ENCODE peak calls at places on chromosomes 12 and 14, in four cellular contexts. U is HepG2, O is GM12878, R is K562. W is an unnamed sample.

GRCh38 chr12:10278104-10278503 is 29.6 kb upstream of the KLRD1 start:
- DNase-seq in O (no peak), R (no peak), U (no peak), W (no peak)

GRCh38 chr12:92158711-92159534 is 13.3 kb upstream of the BTG1 start:
- DNase-seq in O (no peak), R (no peak), U (no peak), W (no peak)

GRCh38 chr12:108299980-108300696 is 39.0 kb downstream of the CMKLR1 start:
- DNase-seq in R (no peak), U (no peak), O (no peak), W (no peak)

GRCh38 chr14:95507174-95507573 is 9.3 kb downstream of the SYNE3 start:
- DNase-seq in R (peak), U (no peak), O (no peak), W (peak)

GRCh38 chr14:62103497-62103896 is 341.3 kb downstream of the SNAPC1 start:
- DNase-seq in O (no peak), R (no peak), U (no peak), W (no peak)

GRCh38 chr12:69068431-69068830 is 135.5 kb upstream of the CPM start:
- DNase-seq in U (peak), R (no peak), O (no peak), W (no peak)

GRCh38 chr12:66688836-66689439 is 10.1 kb upstream of the GRIP1 start:
- DNase-seq in U (peak), R (peak), O (no peak), W (peak)

GRCh38 chr14:90336985-90337384 is 5.2 kb upstream of the NRDE2 start:
- DNase-seq in R (no peak), U (no peak), O (no peak), W (peak)

GRCh38 chr14:100532154-100532915 is 54.9 kb downstream of the BEGAIN start:
- DNase-seq in R (no peak), U (no peak), O (no peak), W (no peak)

GRCh38 chr12:100388382-100388781 is 31.5 kb downstream of the SLC17A8 start:
- DNase-seq in U (peak), R (no peak), O (no peak), W (no peak)

GRCh38 chr14:21257395-21258193 is 11.6 kb downstream of the HNRNPC start:
- DNase-seq in U (no peak), R (no peak), O (no peak), W (no peak)

GRCh38 chr14:100854435-100854834 is 28.5 kb downstream of the MEG3 start:
- DNase-seq in U (no peak), R (no peak), O (no peak), W (no peak)

GRCh38 chr12:124592050-124592449 is 24.6 kb upstream of the NCOR2 start:
- DNase-seq in O (no peak), R (no peak), U (no peak), W (no peak)

GRCh38 chr14:48967419-48967818 is 618.8 kb downstream of the RPS29 start:
- DNase-seq in R (no peak), O (no peak), U (no peak), W (peak)

GRCh38 chr14:48957486-48957885 is 628.7 kb downstream of the RPS29 start:
- DNase-seq in R (no peak), U (no peak), O (no peak), W (no peak)

GRCh38 chr14:48963231-48963630 is 622.9 kb downstream of the RPS29 start:
- DNase-seq in O (no peak), U (peak), R (no peak), W (no peak)
- TF ChIP-seq JUND in O (no peak), U (no peak), R (no peak), W (no peak)

GRCh38 chr14:79855789-79856188 is 355.5 kb downstream of the DIO2 start:
- DNase-seq in O (no peak), R (no peak), U (no peak), W (no peak)

GRCh38 chr14:79856357-79856756 is 354.9 kb downstream of the DIO2 start:
- DNase-seq in R (no peak), O (no peak), U (no peak), W (no peak)

GRCh38 chr14:79862045-79862444 is 349.3 kb downstream of the DIO2 start:
- DNase-seq in O (no peak), R (no peak), U (no peak), W (no peak)

GRCh38 chr14:79861111-79861510 is 350.2 kb downstream of the DIO2 start:
- DNase-seq in O (no peak), R (no peak), U (no peak), W (no peak)
- TF ChIP-seq JUND in O (no peak), R (no peak), U (no peak), W (no peak)

GRCh38 chr14:103095210-103095778 is 769 bp downstream of the EXOC3L4 start:
- DNase-seq in O (no peak), R (no peak), U (no peak), W (no peak)
- TF ChIP-seq JUND in O (no peak), R (no peak), U (no peak), W (no peak)

DNA sequence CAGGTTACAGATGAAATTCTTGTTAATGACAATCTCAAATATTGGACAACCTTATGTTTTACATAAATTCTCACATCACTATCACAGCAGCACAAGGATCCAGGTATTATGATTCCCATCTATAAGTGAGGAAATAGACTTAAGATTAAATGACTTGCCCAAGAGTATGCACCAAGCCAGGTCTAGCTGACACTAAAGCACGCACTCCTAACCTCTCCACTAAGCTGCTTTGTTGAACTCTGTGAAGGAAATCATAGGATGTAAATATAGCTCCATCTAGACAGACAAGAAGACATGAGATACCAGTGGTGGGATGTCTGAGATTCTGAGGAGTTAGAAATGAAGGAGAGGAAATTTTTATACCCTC is 87.9 kb downstream of the PHLDA1 start:
- DNase-seq in R (no peak), O (no peak), U (peak), W (peak)
- TF ChIP-seq JUND in R (no peak), O (no peak), U (no peak), W (no peak)

GRCh38 chr14:46582826-46583225 is 68.8 kb downstream of the RPL10L start:
- DNase-seq in R (no peak), O (no peak), U (no peak), W (no peak)

GRCh38 chr14:46580941-46581671 is 70.5 kb downstream of the RPL10L start:
- DNase-seq in O (no peak), U (peak), R (no peak), W (peak)
- TF ChIP-seq JUND in O (no peak), U (no peak), R (no peak), W (no peak)

DNA sequence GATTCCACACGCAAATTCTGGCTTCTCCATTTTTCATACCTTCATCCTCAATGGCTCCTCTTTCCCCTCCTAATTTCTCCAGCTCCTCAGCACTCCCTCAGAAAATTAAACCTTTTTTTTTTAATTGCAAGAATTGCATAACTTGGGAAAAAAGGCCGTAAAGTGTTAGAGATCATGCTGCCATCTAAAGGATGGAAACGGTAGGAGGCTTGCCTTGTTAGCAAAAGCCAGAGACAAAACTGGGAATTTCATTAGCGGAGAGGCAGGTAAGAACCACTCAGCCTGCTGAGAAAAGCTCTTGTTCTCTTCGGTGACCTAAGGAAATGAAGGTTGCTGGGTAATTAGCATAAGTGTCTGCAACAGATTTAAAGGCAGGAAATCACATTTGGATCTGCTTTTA is 204.3 kb downstream of the AEBP2 start:
- DNase-seq in U (peak), R (peak), O (no peak), W (peak)
- TF ChIP-seq JUND in U (no peak), R (no peak), O (no peak), W (no peak)

DNA sequence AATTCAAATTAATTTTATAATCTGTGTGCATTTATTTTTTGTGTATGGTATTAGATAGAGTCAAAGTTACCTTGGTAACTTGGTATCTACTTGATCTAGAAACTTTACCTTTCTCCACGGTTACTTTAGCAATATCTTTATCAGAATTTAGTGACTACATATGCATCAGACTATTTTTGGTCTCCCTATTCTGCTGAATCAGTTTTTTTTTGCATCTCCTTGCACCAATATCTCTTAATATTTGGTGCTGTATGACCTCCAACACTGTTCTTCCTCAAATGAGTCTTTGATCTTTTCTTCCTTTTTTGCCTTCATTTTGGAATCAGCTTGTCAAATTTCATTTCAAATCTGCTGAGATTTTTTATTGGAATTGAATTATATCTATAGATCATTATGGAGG is 828.2 kb upstream of the FOXG1 start:
- DNase-seq in R (no peak), U (no peak), O (no peak), W (no peak)
- TF ChIP-seq JUND in R (no peak), U (no peak), O (no peak), W (no peak)

W was measured in T47D.